ENCODE peak calls at places on chromosomes 7 and 10, in seven cellular contexts. Q, R, Y, E, K, J and N are unnamed samples. For H3K4me1, the result is how much of the 10 kb centered on the place peaks cover.

GRCh38 chr7:19024261-19024660 is 93.2 kb downstream of the TWIST1 start:
- DNase-seq in Y (no peak), E (peak), J (no peak), K (no peak), Q (no peak), R (no peak), N (peak)

GRCh38 chr10:125095228-125095627 is 65.1 kb downstream of the CTBP2 start:
- DNase-seq in Q (no peak), R (no peak), E (no peak), K (no peak), J (no peak), Y (no peak), N (no peak)

GRCh38 chr7:93897680-93898079 is 7.1 kb upstream of the TFPI2 start:
- DNase-seq in Y (no peak), K (no peak), Q (no peak), E (no peak), R (no peak), J (no peak), N (no peak)

GRCh38 chr10:33055636-33056035 is 97.6 kb upstream of the ITGB1 start:
- DNase-seq in R (no peak), Q (no peak), E (no peak), K (no peak), J (no peak), Y (no peak), N (no peak)

GRCh38 chr10:44619521-44619920 is 234.6 kb upstream of the CXCL12 start:
- DNase-seq in K (no peak), Q (no peak), J (no peak), E (no peak), Y (no peak), R (no peak), N (no peak)

GRCh38 chr7:97179454-97180104 is 62.1 kb downstream of the SDHAF3 start:
- DNase-seq in J (peak), Q (no peak), K (peak), R (no peak), Y (no peak), E (peak), N (no peak)

GRCh38 chr7:23418046-23418445 is 52.2 kb downstream of the IGF2BP3 start:
- DNase-seq in R (no peak), J (no peak), K (no peak), Q (no peak), E (no peak), Y (no peak), N (no peak)

GRCh38 chr10:120260446-120260845 is 196.6 kb upstream of the PLPP4 start:
- DNase-seq in J (no peak), Q (no peak), E (no peak), R (no peak), Y (no peak), K (no peak), N (no peak)

GRCh38 chr7:116713918-116714317 is 41.9 kb downstream of the MET start:
- DNase-seq in Y (no peak), J (no peak), Q (no peak), E (no peak), R (no peak), K (no peak), N (peak)

GRCh38 chr10:125661942-125662515 is 20.9 kb downstream of the TEX36 start:
- DNase-seq in K (no peak), R (no peak), J (no peak), Y (no peak), E (peak), Q (no peak), N (peak)

GRCh38 chr10:92363498-92363897 is 72.5 kb downstream of the MARCHF5 start:
- DNase-seq in K (no peak), J (no peak), Q (no peak), E (no peak), R (no peak), Y (no peak), N (no peak)

GRCh38 chr7:36296284-36296683 is 93.4 kb upstream of the ANLN start:
- DNase-seq in Q (no peak), E (no peak), K (no peak), J (no peak), R (no peak), Y (no peak), N (no peak)

GRCh38 chr7:51430480-51431086 is 114.0 kb upstream of the COBL start:
- DNase-seq in Q (no peak), E (peak), R (no peak), Y (no peak), J (peak), K (peak), N (peak)

GRCh38 chr7:44607141-44608068 is 978 bp downstream of the OGDH start:
- DNase-seq in Q (no peak), J (no peak), Y (no peak), R (no peak), K (no peak), E (no peak), N (no peak)

GRCh38 chr7:81761821-81762220 is 8.0 kb downstream of the HGF start:
- DNase-seq in K (no peak), J (no peak), R (no peak), Q (no peak), Y (no peak), E (no peak), N (no peak)

GRCh38 chr10:78337646-78338391 is 304.2 kb downstream of the RPS24 start:
- DNase-seq in R (no peak), J (no peak), K (no peak), Q (no peak), E (no peak), Y (no peak), N (no peak)

GRCh38 chr7:24917510-24918239 is 62.3 kb downstream of the OSBPL3 start:
- DNase-seq in K (no peak), E (no peak), Y (no peak), Q (no peak), J (no peak), R (no peak), N (peak)

GRCh38 chr7:90298145-90299038 is 22.7 kb downstream of the FAM237B start:
- DNase-seq in E (peak), R (no peak), Q (no peak), Y (no peak), K (peak), J (no peak), N (peak)

GRCh38 chr10:88471909-88472308 is 111.2 kb downstream of the RNLS start:
- DNase-seq in J (no peak), Q (no peak), E (no peak), Y (no peak), K (no peak), R (no peak), N (no peak)

GRCh38 chr7:32163911-32164310 is 93.7 kb upstream of the PDE1C start:
- DNase-seq in E (no peak), R (no peak), K (no peak), Y (no peak), Q (no peak), J (no peak), N (no peak)

GRCh38 chr10:114346176-114347031 is 57.9 kb downstream of the AFAP1L2 start:
- DNase-seq in E (no peak), Q (no peak), Y (no peak), R (no peak), J (no peak), K (peak), N (no peak)
- H3K4me1 ChIP-seq in E (under half), Q (under half), Y (under half), R (under half), J (under half), K (under half), N (under half)

GRCh38 chr7:114405427-114405826 is 9.2 kb upstream of the FOXP2 start:
- DNase-seq in E (peak), Y (no peak), R (no peak), Q (no peak), J (no peak), K (no peak), N (no peak)
- TF ChIP-seq CTCF in E (peak), Y (no peak), R (no peak), Q (peak), J (peak), K (peak), N (peak)

GRCh38 chr7:30585675-30586074 is 9.0 kb upstream of the GARS1 start:
- DNase-seq in J (no peak), R (no peak), E (no peak), K (no peak), Y (no peak), Q (no peak), N (no peak)

GRCh38 chr7:30583181-30583580 is 11.5 kb upstream of the GARS1 start:
- DNase-seq in R (no peak), K (no peak), Y (no peak), E (no peak), J (no peak), Q (no peak), N (no peak)

GRCh38 chr7:30584415-30584814 is 10.3 kb upstream of the GARS1 start:
- DNase-seq in Y (no peak), E (no peak), K (no peak), Q (no peak), R (no peak), J (no peak), N (no peak)

GRCh38 chr7:30584970-30585369 is 9.7 kb upstream of the GARS1 start:
- DNase-seq in E (no peak), Q (no peak), J (no peak), K (no peak), R (no peak), Y (no peak), N (no peak)
- H3K27ac ChIP-seq in E (no peak), Q (no peak), J (no peak), K (no peak), R (no peak), Y (no peak), N (no peak)

GRCh38 chr10:30705625-30706149 is 76.1 kb upstream of the LYZL2 start:
- DNase-seq in Q (no peak), R (peak), K (no peak), E (no peak), Y (no peak), J (peak), N (no peak)

GRCh38 chr10:30705086-30705624 is 75.6 kb upstream of the LYZL2 start:
- DNase-seq in J (peak), Q (no peak), R (no peak), Y (no peak), K (no peak), E (no peak), N (no peak)

GRCh38 chr10:30704016-30704600 is 74.6 kb upstream of the LYZL2 start:
- DNase-seq in Q (no peak), J (no peak), K (no peak), R (no peak), E (no peak), Y (no peak), N (no peak)

GRCh38 chr10:30701471-30702173 is 72.1 kb upstream of the LYZL2 start:
- DNase-seq in Y (no peak), K (no peak), E (no peak), J (peak), R (no peak), Q (no peak), N (peak)

DNA sequence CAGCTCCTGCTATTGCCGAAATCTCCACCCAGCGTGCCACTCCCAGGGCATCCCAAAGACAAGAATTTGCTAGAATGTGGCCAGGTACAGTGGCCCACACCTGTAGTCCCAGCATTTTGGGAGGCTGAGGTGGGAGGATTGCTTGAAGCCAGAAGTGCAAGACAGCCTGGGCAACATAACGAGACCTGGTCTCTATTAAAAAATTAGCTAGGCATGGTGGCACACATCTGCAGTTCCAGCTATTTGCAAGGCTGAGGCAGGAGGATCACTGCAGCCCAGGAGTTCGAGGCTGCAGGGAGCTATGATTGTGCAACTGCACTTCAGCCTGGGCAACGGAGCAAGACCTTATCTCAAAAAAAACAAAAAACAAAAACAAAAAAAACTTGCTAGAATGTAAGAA is 73.3 kb upstream of the LYZL2 start:
- DNase-seq in Q (no peak), E (no peak), Y (no peak), J (no peak), K (no peak), R (no peak), N (no peak)
- H3K4me1 ChIP-seq in Q (under half), E (under half), Y (under half), J (under half), K (under half), R (under half), N (under half)

DNA sequence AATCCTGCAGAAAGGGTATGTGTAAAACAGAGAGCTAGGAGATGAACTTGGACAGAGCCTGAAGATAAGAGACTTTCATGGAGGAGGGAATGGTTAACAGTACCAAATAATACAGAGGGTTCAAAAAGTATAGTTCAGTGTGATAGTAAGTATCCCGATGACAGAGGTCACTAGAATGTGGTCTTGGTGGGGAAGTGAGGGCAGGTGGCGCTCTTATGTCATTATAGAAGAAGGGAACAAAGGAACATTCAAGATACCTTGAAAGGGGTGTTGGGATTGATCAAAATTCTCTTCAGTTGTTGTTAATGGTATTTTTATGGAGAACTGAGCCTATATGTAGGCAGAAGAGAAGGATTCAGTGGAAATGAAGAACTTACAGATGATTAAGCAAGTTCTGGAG is 312.5 kb downstream of the SUGCT start:
- DNase-seq in J (no peak), Y (no peak), Q (no peak), E (no peak), R (no peak), K (no peak), N (no peak)
- TF ChIP-seq CTCF in J (no peak), Y (no peak), Q (no peak), E (peak), R (no peak), K (no peak), N (peak)

GRCh38 chr7:108419961-108420360 is 36.3 kb downstream of the NRCAM start:
- DNase-seq in R (no peak), Y (no peak), K (no peak), E (no peak), Q (no peak), J (no peak), N (no peak)

GRCh38 chr7:108421720-108422331 is 34.4 kb downstream of the NRCAM start:
- DNase-seq in R (no peak), Y (no peak), J (no peak), E (no peak), K (no peak), Q (no peak), N (no peak)

GRCh38 chr7:108418941-108419340 is 37.3 kb downstream of the NRCAM start:
- DNase-seq in R (no peak), E (no peak), Y (no peak), J (no peak), Q (no peak), K (no peak), N (no peak)

GRCh38 chr7:108417926-108418325 is 38.3 kb downstream of the NRCAM start:
- DNase-seq in Q (no peak), E (no peak), J (no peak), R (no peak), K (no peak), Y (no peak), N (no peak)

GRCh38 chr7:108420482-108420908 is 35.7 kb downstream of the NRCAM start:
- DNase-seq in J (no peak), R (no peak), E (no peak), Q (no peak), Y (no peak), K (no peak), N (no peak)
- H3K27ac ChIP-seq in J (no peak), R (no peak), E (no peak), Q (no peak), Y (no peak), K (no peak), N (no peak)

DNA sequence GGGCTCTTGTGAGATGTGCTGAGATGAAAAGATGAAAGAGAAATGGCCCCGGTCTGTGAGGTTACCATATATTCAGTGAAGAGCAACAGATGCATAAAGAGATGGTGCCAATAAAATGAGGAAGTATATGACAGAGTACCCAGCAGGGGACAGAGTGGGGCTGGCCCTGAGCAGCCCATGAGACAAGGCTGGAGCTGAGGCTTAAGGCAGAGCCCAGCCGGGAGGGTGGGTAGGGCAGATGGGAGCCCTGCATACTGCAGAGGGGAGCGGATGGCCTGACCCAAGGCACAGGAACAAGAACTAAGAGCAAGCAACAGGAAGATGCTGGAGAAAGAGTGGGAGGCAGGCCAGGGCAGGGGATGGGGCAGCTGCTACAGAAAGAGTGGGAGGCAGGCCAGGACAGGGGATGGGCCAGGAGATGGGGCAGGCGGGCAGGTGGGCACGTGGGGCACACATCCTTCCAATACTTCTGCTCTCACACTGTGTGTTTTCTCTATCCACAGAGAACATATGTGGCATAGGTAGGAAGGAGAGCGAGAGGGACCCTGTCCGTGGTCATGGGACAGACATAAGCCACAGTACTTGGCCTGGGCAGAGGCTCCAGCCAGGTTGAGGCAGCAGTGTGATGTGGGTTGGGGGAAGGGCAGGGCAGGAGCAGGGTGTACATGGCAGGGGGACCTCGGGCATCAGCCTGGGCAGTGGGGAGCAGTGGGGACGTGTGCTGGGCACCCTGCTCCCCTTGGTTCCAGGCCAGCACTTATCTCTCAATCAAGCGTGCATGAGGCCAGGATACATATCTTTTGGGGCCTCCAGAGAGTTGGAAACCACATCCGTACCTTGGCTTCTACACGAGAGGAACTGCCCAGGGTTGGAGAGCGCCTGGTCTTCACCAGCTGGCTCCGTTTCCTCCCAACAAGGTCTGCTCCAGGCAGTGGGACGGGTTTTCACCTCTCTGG is 91.6 kb upstream of the IKZF1 start:
- DNase-seq in K (no peak), J (no peak), R (peak), Q (no peak), E (no peak), Y (no peak), N (no peak)
- H3K4me1 ChIP-seq in K (under half), J (under half), R (under half), Q (under half), E (under half), Y (half or more), N (under half)

DNA sequence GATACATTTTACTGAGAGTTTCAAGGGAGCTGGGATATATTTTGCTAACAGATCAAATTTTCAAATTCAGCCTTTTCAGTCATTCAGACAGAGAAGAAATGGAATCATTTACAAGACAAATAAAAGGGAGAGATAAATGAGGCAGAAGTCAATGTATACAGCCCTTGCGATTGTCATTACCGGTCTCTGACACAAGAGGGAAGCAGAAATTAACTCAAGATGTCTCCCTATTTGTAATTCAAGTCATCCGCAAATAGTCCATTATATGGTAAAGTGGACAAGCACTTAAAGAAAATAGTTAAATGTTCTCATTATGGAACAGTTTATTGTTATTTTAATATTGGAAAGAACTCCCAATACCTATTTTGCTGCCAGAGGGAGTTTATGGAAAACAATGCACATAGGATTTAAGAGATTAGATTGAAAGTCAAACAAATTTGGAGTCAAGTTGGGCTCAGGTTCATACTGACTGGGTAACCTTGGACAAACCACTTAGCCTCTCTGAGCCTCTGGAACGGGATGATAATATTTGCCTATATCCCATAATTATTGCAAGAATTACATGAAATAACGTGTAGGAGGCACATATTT is 89.3 kb upstream of the PRKCQ start:
- DNase-seq in J (no peak), Y (no peak), K (no peak), Q (no peak), E (peak), R (no peak), N (no peak)
- TF ChIP-seq CTCF in J (peak), Y (peak), K (peak), Q (peak), E (peak), R (peak), N (peak)

GRCh38 chr10:30995081-30995480 is 36.6 kb downstream of the ZNF438 start:
- DNase-seq in R (no peak), K (no peak), J (no peak), Q (no peak), E (no peak), Y (no peak), N (no peak)
- H3K27ac ChIP-seq in R (no peak), K (no peak), J (no peak), Q (no peak), E (no peak), Y (peak), N (no peak)

DNA sequence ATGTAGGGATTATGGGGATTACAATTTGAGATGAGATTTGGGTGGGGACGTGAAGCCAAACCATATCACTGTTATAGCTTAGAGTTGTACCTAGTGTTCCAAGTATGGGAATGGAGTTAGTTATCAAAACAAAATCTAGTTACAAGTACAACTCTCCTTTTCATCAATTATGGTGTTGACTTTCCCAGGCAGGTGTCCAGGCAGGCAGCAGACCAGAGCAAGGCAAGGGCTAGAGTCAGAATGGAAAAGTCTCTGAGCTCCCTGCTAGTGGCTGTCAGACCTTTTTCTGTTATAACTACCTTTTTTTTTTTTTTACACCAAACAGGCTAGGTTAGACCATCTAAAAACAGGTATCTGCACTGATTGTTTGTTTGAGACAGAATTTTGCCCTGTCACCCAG is 29.2 kb downstream of the PTER start:
- DNase-seq in R (no peak), E (no peak), Y (no peak), J (no peak), K (no peak), Q (no peak), N (no peak)
- H3K4me1 ChIP-seq in R (under half), E (under half), Y (under half), J (under half), K (under half), Q (under half), N (under half)